ENCODE peak calls at places on chromosomes 11 and 22, in six cellular contexts. S, G, M, L, Y and T are unnamed samples.

GRCh38 chr11:12240669-12241068 is 130.3 kb downstream of the MICAL2 start:
- DNase-seq in G (no peak), S (no peak), M (no peak), L (no peak), Y (no peak), T (no peak)

GRCh38 chr22:37556750-37557149 is 3.5 kb upstream of the CDC42EP1 start:
- DNase-seq in M (peak), S (peak), G (peak), L (no peak), Y (no peak), T (no peak)

GRCh38 chr22:18119409-18120110 is 9.0 kb downstream of the TUBA8 start:
- DNase-seq in Y (no peak), S (no peak), M (no peak), L (no peak), G (no peak), T (no peak)

GRCh38 chr22:39284142-39284980 is 35.1 kb downstream of the RPL3 start:
- DNase-seq in Y (no peak), L (no peak), G (no peak), S (no peak), M (no peak), T (no peak)

GRCh38 chr22:48941903-48942625 is 885.6 kb downstream of the BRD1 start:
- DNase-seq in S (no peak), Y (no peak), L (no peak), G (peak), M (peak), T (no peak)

GRCh38 chr11:78715639-78716311 is 141.1 kb upstream of the NARS2 start:
- DNase-seq in S (peak), M (peak), Y (no peak), L (no peak), G (peak), T (peak)

GRCh38 chr11:130633466-130633865 is 185.0 kb downstream of the ADAMTS15 start:
- DNase-seq in S (no peak), Y (no peak), M (no peak), G (no peak), L (no peak), T (no peak)

GRCh38 chr11:108788565-108789199 is 123.8 kb downstream of the DDX10 start:
- DNase-seq in S (peak), G (peak), Y (no peak), M (peak), L (no peak), T (no peak)

GRCh38 chr22:46734830-46735453 is 3.1 kb downstream of the CERK start:
- DNase-seq in M (no peak), S (no peak), Y (no peak), L (no peak), G (no peak), T (no peak)

GRCh38 chr11:123382555-123383074 is 47.5 kb upstream of the GRAMD1B start:
- DNase-seq in L (no peak), S (no peak), M (no peak), G (no peak), Y (no peak), T (no peak)

GRCh38 chr11:19810852-19811251 is 98.2 kb downstream of the NAV2 start:
- DNase-seq in Y (no peak), M (no peak), G (no peak), L (no peak), S (no peak), T (no peak)

GRCh38 chr11:19806251-19806650 is 93.6 kb downstream of the NAV2 start:
- DNase-seq in G (no peak), L (no peak), S (no peak), Y (no peak), M (no peak), T (no peak)

GRCh38 chr11:19805827-19806226 is 93.2 kb downstream of the NAV2 start:
- DNase-seq in S (no peak), L (no peak), G (no peak), M (no peak), Y (no peak), T (no peak)

GRCh38 chr11:19805346-19805745 is 92.7 kb downstream of the NAV2 start:
- DNase-seq in L (no peak), Y (no peak), G (no peak), S (no peak), M (no peak), T (no peak)

DNA sequence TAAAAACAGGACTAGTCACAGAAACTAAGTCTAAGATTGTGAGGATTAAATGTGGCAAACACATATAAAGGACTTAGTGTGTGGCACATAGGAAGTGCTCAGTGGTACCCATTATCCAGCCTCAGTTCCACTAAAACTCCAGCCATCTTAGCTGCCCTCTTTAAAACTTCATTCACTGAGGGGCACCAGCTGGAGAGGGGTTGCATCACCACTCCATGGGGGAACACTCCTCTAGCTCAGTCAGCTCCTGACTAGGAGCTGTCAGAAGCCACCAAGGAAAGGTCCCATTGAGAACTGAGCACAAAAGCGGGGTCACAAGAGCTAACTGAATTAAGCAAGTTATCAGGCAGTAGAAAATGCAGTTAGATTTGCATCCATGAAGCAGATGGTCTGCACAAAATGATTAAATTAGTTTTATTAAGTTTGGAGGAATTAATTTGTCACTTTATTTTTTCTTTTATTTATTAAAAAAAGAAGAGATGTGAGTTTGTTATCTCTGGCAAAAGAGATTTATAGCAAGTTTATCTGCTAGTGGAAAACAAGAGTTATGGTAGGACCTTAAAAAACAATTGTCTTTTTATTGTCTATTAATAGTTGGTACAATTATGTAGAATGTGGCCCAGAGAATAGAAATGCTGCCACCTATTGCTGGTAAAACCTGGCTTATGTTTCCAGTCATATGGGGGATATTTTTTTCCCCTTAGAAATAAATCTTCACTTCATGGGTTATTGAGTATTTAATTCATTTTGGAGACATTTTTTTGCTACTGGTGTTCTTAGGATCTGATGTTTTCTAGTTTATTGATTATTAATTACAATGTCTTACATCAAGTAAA is 95.7 kb downstream of the NAV2 start:
- DNase-seq in G (no peak), M (no peak), S (peak), Y (no peak), L (no peak), T (no peak)
- TF ChIP-seq CTCF in G (no peak), M (no peak), S (no peak), Y (no peak), L (no peak), T (no peak)

DNA sequence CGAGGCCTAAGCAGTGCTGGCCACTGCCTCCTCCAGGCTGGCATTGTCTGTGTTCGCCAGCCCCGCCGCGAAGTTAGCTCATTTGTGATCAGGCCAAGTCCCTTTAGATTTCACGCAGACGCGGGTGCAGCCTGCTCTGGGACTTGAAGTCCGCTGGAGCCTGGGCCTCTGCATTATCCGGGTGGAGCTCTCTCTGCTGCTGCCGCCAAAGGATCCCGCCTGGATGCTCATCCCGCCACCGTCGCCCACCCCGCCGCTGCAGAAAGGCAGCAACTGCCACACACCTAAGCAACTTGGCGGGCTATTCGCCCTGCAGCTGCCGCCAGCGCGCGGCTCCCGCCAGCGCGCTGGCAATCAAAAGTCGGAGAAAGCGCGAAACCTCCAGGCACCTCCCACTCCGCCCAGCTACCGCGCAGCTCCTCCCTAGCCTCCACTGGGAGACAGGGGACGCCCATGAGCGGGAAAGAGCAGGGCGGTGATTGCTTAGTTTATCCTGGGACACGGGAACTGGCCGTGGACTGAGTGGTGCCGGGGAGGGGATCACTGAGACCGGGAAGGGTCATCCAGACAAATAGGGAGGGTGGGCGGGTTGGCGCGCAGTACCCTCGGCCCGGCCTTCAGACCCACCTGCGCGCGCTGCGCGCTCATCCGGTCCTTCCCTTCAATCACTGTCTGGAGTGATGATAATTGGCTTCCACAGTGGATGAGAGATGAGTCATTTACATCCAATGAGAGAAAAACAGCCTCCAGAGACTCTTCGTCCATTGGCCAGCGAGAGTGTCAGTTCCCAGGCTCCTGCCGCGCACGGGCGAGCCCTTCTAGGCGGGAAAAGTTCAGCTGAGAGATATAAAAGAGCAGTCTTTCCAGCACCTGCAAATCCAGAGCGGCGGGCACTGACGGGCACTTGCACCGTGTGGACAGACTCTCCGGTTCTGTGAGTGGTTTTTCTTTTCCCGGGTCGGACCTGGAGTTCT is at the start of gene FAM111B:
- DNase-seq in G (peak), L (peak), Y (peak), M (peak), S (peak), T (peak)
- TF ChIP-seq CTCF in G (no peak), L (no peak), Y (no peak), M (no peak), S (no peak), T (no peak)

GRCh38 chr22:25567305-25567704 is 2.8 kb downstream of the GRK3 start:
- DNase-seq in S (no peak), Y (no peak), G (no peak), M (no peak), L (no peak), T (no peak)
- TF ChIP-seq CTCF in S (no peak), Y (no peak), G (no peak), M (no peak), L (no peak), T (no peak)

GRCh38 chr11:42407379-42407778 is 904.4 kb upstream of the API5 start:
- DNase-seq in L (no peak), M (peak), S (peak), Y (no peak), G (peak), T (peak)
- TF ChIP-seq CTCF in L (no peak), M (peak), S (peak), Y (no peak), G (peak), T (peak)

GRCh38 chr11:86514453-86514852 is 139.8 kb downstream of the CCDC81 start:
- DNase-seq in M (no peak), S (no peak), Y (no peak), G (no peak), L (no peak), T (no peak)

GRCh38 chr11:86517557-86517956 is 142.9 kb downstream of the CCDC81 start:
- DNase-seq in G (no peak), Y (no peak), M (no peak), S (no peak), L (no peak), T (no peak)

GRCh38 chr11:86513138-86513537 is 138.5 kb downstream of the CCDC81 start:
- DNase-seq in G (no peak), S (no peak), M (no peak), L (no peak), Y (no peak), T (no peak)

GRCh38 chr11:86513746-86514373 is 139.2 kb downstream of the CCDC81 start:
- DNase-seq in Y (no peak), S (no peak), M (no peak), L (no peak), G (no peak), T (no peak)

DNA sequence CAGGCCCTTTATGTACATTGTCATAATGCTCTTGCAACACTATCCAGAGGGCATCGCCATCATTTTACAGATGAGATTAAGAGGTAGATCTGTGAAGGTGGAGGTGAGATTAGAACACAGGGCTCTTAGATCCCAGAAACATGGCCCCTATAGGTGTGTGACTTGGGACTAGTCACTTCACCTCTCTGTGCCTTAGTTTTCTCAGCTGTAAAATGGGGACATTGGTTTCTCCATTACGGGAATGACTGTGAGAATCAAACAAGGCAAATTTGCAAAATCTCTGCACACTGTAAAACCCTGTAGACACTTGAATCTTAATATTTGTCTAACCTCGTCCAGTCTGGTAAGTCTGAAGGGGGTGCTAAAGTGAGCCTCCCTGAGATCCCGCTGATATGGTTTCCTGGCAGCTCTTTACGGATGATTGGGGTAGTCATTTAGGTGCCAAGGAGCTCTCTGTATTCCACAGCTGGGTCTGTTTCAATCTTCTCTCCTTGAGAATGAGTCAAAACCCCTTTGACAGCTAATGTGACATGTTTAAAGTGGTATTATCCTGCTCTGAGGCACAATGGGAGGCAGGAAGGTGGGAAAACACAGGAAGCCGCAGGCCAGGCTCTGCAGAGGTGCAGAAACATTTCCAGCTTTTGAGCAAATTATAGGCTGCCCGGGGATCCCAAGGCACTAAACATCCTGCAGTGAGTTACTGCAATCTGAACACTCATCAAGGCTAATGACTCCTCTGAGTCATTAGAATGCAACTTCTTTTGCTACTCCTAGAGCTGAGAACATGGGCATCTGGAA is 140.8 kb downstream of the CCDC81 start:
- DNase-seq in Y (peak), M (no peak), L (no peak), G (no peak), S (no peak), T (no peak)
- TF ChIP-seq CTCF in Y (no peak), M (no peak), L (no peak), G (no peak), S (no peak), T (no peak)

GRCh38 chr11:125211191-125211953 is 46.8 kb downstream of the PKNOX2 start:
- DNase-seq in L (peak), G (no peak), M (no peak), S (peak), Y (no peak), T (no peak)
- TF ChIP-seq CTCF in L (no peak), G (peak), M (no peak), S (no peak), Y (no peak), T (no peak)